ENCODE peak calls at places on chromosomes 7 and 10, in seven cellular contexts. S, G, O, Y, F, A and U are unnamed samples.

GRCh38 chr7:131625817-131626372 is 69.5 kb upstream of the PODXL start:
- DNase-seq in S (no peak), G (no peak), O (no peak), Y (peak), F (no peak), A (no peak), U (no peak)

GRCh38 chr10:118407026-118407425 is 64.9 kb upstream of the FAM204A start:
- DNase-seq in S (no peak), G (no peak), O (no peak), Y (no peak), F (no peak), A (no peak), U (no peak)

GRCh38 chr7:81299711-81300110 is 380.9 kb upstream of the SEMA3C start:
- DNase-seq in S (no peak), G (no peak), O (no peak), Y (no peak), F (no peak), A (no peak), U (no peak)

GRCh38 chr10:85139124-85139523 is 810.7 kb downstream of the CCSER2 start:
- DNase-seq in S (no peak), G (no peak), O (no peak), Y (no peak), F (no peak), A (no peak), U (no peak)

GRCh38 chr10:72702868-72703581 is 11.1 kb downstream of the MCU start:
- DNase-seq in S (no peak), G (no peak), O (no peak), Y (no peak), F (no peak), A (no peak), U (no peak)

GRCh38 chr7:149440222-149440621 is 20.6 kb downstream of the ZNF777 start:
- DNase-seq in S (no peak), G (no peak), O (no peak), Y (no peak), F (no peak), A (no peak), U (no peak)

GRCh38 chr10:33798754-33799153 is 464.3 kb upstream of the NRP1 start:
- DNase-seq in S (no peak), G (no peak), O (no peak), Y (no peak), F (no peak), A (no peak), U (no peak)

GRCh38 chr7:127874951-127875608 is 156.2 kb downstream of the LRRC4 start:
- DNase-seq in S (no peak), G (no peak), O (no peak), Y (no peak), F (no peak), A (no peak), U (no peak)

GRCh38 chr10:129467346-129468119 is 492 bp downstream of the MGMT start:
- DNase-seq in S (no peak), G (peak), O (no peak), Y (no peak), F (no peak), A (peak), U (no peak)

GRCh38 chr10:78528749-78529204 is 495.1 kb downstream of the RPS24 start:
- DNase-seq in S (no peak), G (no peak), O (no peak), Y (no peak), F (no peak), A (no peak), U (no peak)

GRCh38 chr10:131977323-131978096 is 4.2 kb downstream of the BNIP3 start:
- DNase-seq in S (no peak), G (peak), O (no peak), Y (no peak), F (no peak), A (no peak), U (no peak)

GRCh38 chr10:35607475-35608316 is 2.6 kb downstream of the GJD4 start:
- DNase-seq in S (no peak), G (no peak), O (no peak), Y (no peak), F (no peak), A (no peak), U (peak)

GRCh38 chr7:30510124-30511074 is 5.8 kb upstream of the GGCT start:
- DNase-seq in S (no peak), G (no peak), O (no peak), Y (no peak), F (peak), A (peak), U (no peak)

GRCh38 chr7:47685712-47686376 is 103.9 kb upstream of the TNS3 start:
- DNase-seq in S (no peak), G (no peak), O (no peak), Y (no peak), F (no peak), A (no peak), U (no peak)
- TF ChIP-seq EP300 in S (no peak), G (no peak), O (no peak), Y (no peak), F (no peak), A (no peak), U (no peak)

GRCh38 chr10:92124020-92124419 is 166.9 kb downstream of the CPEB3 start:
- DNase-seq in S (no peak), G (no peak), O (no peak), Y (no peak), F (no peak), A (no peak), U (peak)
- H3K4me3 ChIP-seq in S (no peak), G (no peak), O (no peak), Y (no peak), F (no peak), A (no peak), U (no peak)

DNA sequence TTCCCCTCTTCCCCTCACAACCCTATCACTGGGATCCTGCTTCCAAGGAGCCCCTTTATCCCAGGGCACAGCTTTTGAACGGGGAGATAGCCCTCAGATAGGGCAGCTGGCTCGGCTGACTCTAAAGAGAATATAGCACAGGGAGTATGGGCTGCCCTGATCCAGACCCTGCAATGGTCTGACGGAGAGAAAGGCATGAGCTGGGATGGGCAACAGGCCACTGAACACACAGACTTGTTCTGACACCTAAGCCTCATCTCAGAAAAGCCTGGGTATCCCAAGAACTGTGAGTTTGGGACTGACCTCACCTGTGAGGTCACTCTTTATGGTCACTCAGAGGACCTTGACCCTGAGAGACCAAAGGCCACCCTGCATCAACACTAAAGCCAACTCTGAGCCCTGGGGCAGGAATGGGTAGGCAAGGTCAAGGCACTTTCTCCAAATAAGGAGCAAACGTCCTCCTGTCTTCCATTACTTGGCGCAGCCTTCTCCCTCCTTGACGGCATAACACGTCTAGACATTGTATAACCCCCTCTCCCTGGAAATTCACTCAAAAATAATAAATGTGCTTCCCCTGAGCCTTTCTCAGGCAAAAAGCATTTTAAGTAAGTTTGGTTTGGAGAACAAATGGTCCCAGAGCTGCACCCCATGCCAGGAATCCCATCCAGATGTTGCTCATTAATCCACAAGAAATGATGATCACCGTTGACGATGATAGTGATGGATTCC is 8.2 kb upstream of the LRRC18 start:
- DNase-seq in S (no peak), G (peak), O (no peak), Y (no peak), F (no peak), A (no peak), U (no peak)
- TF ChIP-seq EP300 in S (no peak), G (no peak), O (no peak), Y (no peak), F (no peak), A (no peak), U (no peak)

GRCh38 chr7:37448057-37448636 is 517 bp downstream of the ELMO1 start:
- DNase-seq in S (no peak), G (peak), O (no peak), Y (peak), F (no peak), A (peak), U (no peak)

GRCh38 chr7:37448637-37449331 is at the start of gene ELMO1:
- DNase-seq in S (peak), G (peak), O (peak), Y (peak), F (peak), A (peak), U (peak)

GRCh38 chr7:37450035-37450434 is 1.4 kb upstream of the ELMO1 start:
- DNase-seq in S (no peak), G (no peak), O (no peak), Y (no peak), F (no peak), A (no peak), U (no peak)

GRCh38 chr7:37452346-37452745 is 3.7 kb upstream of the ELMO1 start:
- DNase-seq in S (no peak), G (no peak), O (no peak), Y (no peak), F (no peak), A (no peak), U (no peak)

GRCh38 chr7:37449621-37450020 is 957 bp upstream of the ELMO1 start:
- DNase-seq in S (no peak), G (no peak), O (no peak), Y (no peak), F (no peak), A (no peak), U (no peak)
- H3K4me3 ChIP-seq in S (peak), G (no peak), O (peak), Y (peak), F (no peak), A (no peak), U (no peak)